ENCODE peak calls at places on chromosome 16, in six cellular contexts. N is HFFc6; S is NCI-H1436; L is stimulated activated CD8-positive, alpha-beta memory T cell treated with anti-CD3 and anti-CD28 coated beads, Interleukin-15, amount 100 ng/mL, for 4 hours; I is esophagus muscularis mucosa; X is AG08395. Y is an unnamed sample.
A peak's percentile ranks its signal among the peaks of the same experiment; 100 is the strongest.

GRCh38 chr16:69243479-69243878 is 56.5 kb downstream of the SNTB2 start:
- DNase-seq in L (no peak), X (peak; percentile 34), S (no peak), N (peak; percentile 48), I (no peak), Y (no peak)

GRCh38 chr16:31177136-31177535 is 2.8 kb upstream of the FUS start:
- DNase-seq in S (no peak), X (no peak), N (peak; percentile 55), L (no peak), I (no peak), Y (peak; percentile 28)

GRCh38 chr16:74472010-74472409 is 50.7 kb upstream of the CLEC18B start:
- DNase-seq in I (no peak), X (no peak), S (no peak), N (no peak), L (no peak), Y (no peak)

GRCh38 chr16:87305505-87306391 is 11.4 kb downstream of the C16orf95 start:
- DNase-seq in L (no peak), I (no peak), N (peak; percentile 66), X (peak; percentile 82), S (no peak), Y (no peak)

GRCh38 chr16:30937692-30938091 is 11.2 kb upstream of the ORAI3 start:
- DNase-seq in I (no peak), N (no peak), L (no peak), X (no peak), S (no peak), Y (no peak)

GRCh38 chr16:31149894-31150890 is at the start of gene PRSS36:
- DNase-seq in N (no peak), I (no peak), S (no peak), L (no peak), X (no peak), Y (no peak)

GRCh38 chr16:5020551-5020950 is 13.2 kb downstream of the NAGPA start:
- DNase-seq in L (no peak), I (no peak), N (no peak), S (no peak), X (no peak), Y (no peak)

GRCh38 chr16:80254970-80255369 is 285.8 kb upstream of the DYNLRB2 start:
- DNase-seq in X (no peak), S (no peak), N (no peak), I (no peak), L (no peak), Y (no peak)

GRCh38 chr16:87692176-87692575 is 73.6 kb downstream of the KLHDC4 start:
- DNase-seq in L (no peak), I (no peak), N (no peak), S (no peak), X (no peak), Y (no peak)

GRCh38 chr16:46728804-46729203 is 19.3 kb downstream of the MYLK3 start:
- DNase-seq in L (no peak), S (no peak), I (no peak), X (no peak), N (no peak), Y (no peak)

GRCh38 chr16:29862383-29862883 is 593 bp downstream of the CDIPT start:
- DNase-seq in I (no peak), N (no peak), L (no peak), S (no peak), X (no peak), Y (no peak)

GRCh38 chr16:89335803-89336485 is 118.4 kb downstream of the ZNF778 start:
- DNase-seq in L (no peak), I (no peak), S (no peak), X (no peak), N (no peak), Y (no peak)

GRCh38 chr16:85146922-85147651 is 34.8 kb upstream of the CIBAR2 start:
- DNase-seq in N (peak; percentile 60), S (no peak), L (no peak), X (no peak), I (no peak), Y (no peak)

GRCh38 chr16:80066805-80067580 is 466.5 kb upstream of the MAF start:
- DNase-seq in X (no peak), L (no peak), I (no peak), S (peak; percentile 58), N (no peak), Y (no peak)

GRCh38 chr16:8832383-8833100 is 34.9 kb downstream of the PMM2 start:
- DNase-seq in X (no peak), I (no peak), L (no peak), S (no peak), N (no peak), Y (no peak)

GRCh38 chr16:27759301-27759871 is 209.4 kb downstream of the KATNIP start:
- DNase-seq in L (no peak), I (no peak), X (peak; percentile 84), N (peak; percentile 78), S (no peak), Y (no peak)

GRCh38 chr16:67636713-67637112 is 8.2 kb upstream of the CARMIL2 start:
- DNase-seq in I (no peak), X (no peak), N (no peak), S (no peak), L (no peak), Y (no peak)

GRCh38 chr16:87959391-87959968 is 8.2 kb downstream of the BANP start:
- DNase-seq in X (no peak), I (no peak), N (no peak), L (no peak), S (no peak), Y (no peak)

GRCh38 chr16:11585460-11586374 is 1.0 kb downstream of the LITAF start:
- DNase-seq in I (no peak), L (no peak), X (no peak), S (no peak), N (no peak), Y (no peak)

GRCh38 chr16:48188449-48189102 is 32.8 kb upstream of the ABCC12 start:
- DNase-seq in S (no peak), L (no peak), X (no peak), I (no peak), N (no peak), Y (peak; percentile 40)

GRCh38 chr16:68658258-68658973 is 13.3 kb downstream of the CDH3 start:
- DNase-seq in N (peak; percentile 93), X (peak; percentile 86), I (no peak), L (no peak), S (no peak), Y (no peak)

GRCh38 chr16:70674221-70675014 is 11.4 kb downstream of the MTSS2 start:
- DNase-seq in S (no peak), L (no peak), X (no peak), I (no peak), N (no peak), Y (no peak)

GRCh38 chr16:14372471-14372870 is 257.6 kb downstream of the PARN start:
- DNase-seq in I (no peak), L (no peak), N (no peak), X (no peak), S (peak; percentile 90), Y (no peak)

GRCh38 chr16:31135535-31136286 is at the start of gene PRSS8:
- DNase-seq in X (no peak), N (no peak), L (no peak), I (no peak), S (peak; percentile 29), Y (no peak)

GRCh38 chr16:7313170-7313569 is 19.5 kb upstream of the RBFOX1 start:
- DNase-seq in X (no peak), I (no peak), S (peak; percentile 65), N (no peak), L (no peak), Y (no peak)

GRCh38 chr16:22848451-22848850 is 34.5 kb downstream of the HS3ST2 start:
- DNase-seq in L (no peak), I (peak; percentile 68), S (no peak), N (no peak), X (no peak), Y (no peak)

GRCh38 chr16:63981639-63982038 is 1140.2 kb downstream of the CDH11 start:
- DNase-seq in X (no peak), S (no peak), L (no peak), I (no peak), N (no peak), Y (no peak)

GRCh38 chr16:81189100-81189664 is 49.3 kb upstream of the BCO1 start:
- DNase-seq in I (peak; percentile 94), X (peak; percentile 63), L (no peak), N (peak; percentile 35), S (no peak), Y (no peak)

GRCh38 chr16:31268033-31268365 is 8.2 kb downstream of the ITGAM start:
- DNase-seq in X (no peak), S (no peak), N (no peak), I (no peak), L (no peak), Y (no peak)

GRCh38 chr16:53502331-53503269 is at the start of gene AKTIP:
- DNase-seq in N (peak; percentile 37), L (peak; percentile 9), X (no peak), I (peak; percentile 91), S (peak; percentile 62), Y (peak; percentile 72)

GRCh38 chr16:87897563-87898505 is 28.5 kb upstream of the SLC7A5 start:
- DNase-seq in L (peak; percentile 45), X (no peak), I (no peak), S (no peak), N (no peak), Y (no peak)

Y was measured in stimulated activated naive B cell treated with anti-CD40 and anti-IgM and Interleukin-4, amounts not matched to agents 10 μg/mL and 1 μg/mL and 100 μg/mL, for 72 hours.